ENCODE peak calls at places on chromosomes 5 and 9, in nine cellular contexts. W is stimulated activated CD4-positive, alpha-beta T cell treated with anti-CD3 and anti-CD28 coated beads, Interleukin-2, amount 100 ng/mL, for 48 hours; T is T-helper 9 cell; D is nucleus accumbens; N is cardiac fibroblast; B is adipocyte; R is T-cell; H is stromal cell of bone marrow; I is ACHN. L is an unnamed sample.

GRCh38 chr9:2411459-2412215 is 209.9 kb upstream of the VLDLR start:
- DNase-seq in W (no peak), T (no peak), D (no peak), N (peak; percentile 40), B (peak; percentile 38), R (no peak), H (peak; percentile 39), I (no peak), L (no peak)

GRCh38 chr5:73193592-73193991 is 20.6 kb downstream of the TMEM174 start:
- DNase-seq in W (no peak), T (no peak), D (no peak), N (no peak), B (no peak), R (no peak), H (no peak), I (no peak), L (no peak)

GRCh38 chr9:87109851-87110250 is 162.5 kb upstream of the GAS1 start:
- DNase-seq in W (no peak), T (no peak), D (no peak), N (peak; percentile 87), B (peak; percentile 58), R (no peak), H (peak; percentile 66), I (no peak), L (no peak)

GRCh38 chr9:9612270-9612669 is 1000.5 kb downstream of the PTPRD start:
- DNase-seq in W (no peak), T (no peak), D (no peak), N (no peak), B (no peak), R (no peak), H (no peak), I (no peak), L (no peak)

GRCh38 chr5:132840896-132841818 is 10.7 kb upstream of the SHROOM1 start:
- DNase-seq in W (no peak), T (no peak), D (no peak), N (peak; percentile 58), B (peak; percentile 75), R (no peak), H (no peak), I (no peak), L (no peak)

GRCh38 chr9:110769667-110770066 is 101.1 kb downstream of the MUSK start:
- DNase-seq in W (no peak), T (no peak), D (no peak), N (no peak), B (peak; percentile 26), R (no peak), H (no peak), I (no peak), L (no peak)

GRCh38 chr5:59785701-59786100 is 107.8 kb downstream of the PDE4D start:
- DNase-seq in W (no peak), T (no peak), D (no peak), N (no peak), B (no peak), R (no peak), H (no peak), I (no peak), L (no peak)

GRCh38 chr9:69317081-69317480 is 7.9 kb upstream of the ENTREP1 start:
- DNase-seq in W (no peak), T (no peak), D (no peak), N (peak; percentile 64), B (no peak), R (no peak), H (no peak), I (no peak), L (no peak)

GRCh38 chr5:150525781-150526180 is 17.9 kb downstream of the NDST1 start:
- DNase-seq in W (no peak), T (no peak), D (no peak), N (no peak), B (no peak), R (no peak), H (no peak), I (no peak), L (no peak)

GRCh38 chr9:126056312-126057021 is 270.2 kb upstream of the MVB12B start:
- DNase-seq in W (no peak), T (no peak), D (no peak), N (no peak), B (no peak), R (no peak), H (no peak), I (no peak), L (no peak)

GRCh38 chr9:108269421-108269820 is 586.4 kb downstream of the ACTL7B start:
- DNase-seq in W (no peak), T (no peak), D (no peak), N (no peak), B (no peak), R (no peak), H (no peak), I (no peak), L (no peak)

GRCh38 chr9:27436234-27436633 is 87.9 kb upstream of the IFNK start:
- DNase-seq in W (no peak), T (no peak), D (no peak), N (peak; percentile 13), B (no peak), R (no peak), H (no peak), I (no peak), L (no peak)

GRCh38 chr9:123354806-123355508 is 1.0 kb upstream of the CRB2 start:
- DNase-seq in W (no peak), T (no peak), D (no peak), N (no peak), B (no peak), R (no peak), H (no peak), I (no peak), L (peak; percentile 22)

GRCh38 chr9:76654051-76654461 is 110.2 kb upstream of the PCA3 start:
- DNase-seq in W (no peak), T (no peak), D (no peak), N (peak; percentile 63), B (peak; percentile 74), R (no peak), H (no peak), I (no peak), L (no peak)

GRCh38 chr5:89613222-89613956 is 730.4 kb upstream of the MEF2C start:
- DNase-seq in W (no peak), T (no peak), D (no peak), N (peak; percentile 1), B (no peak), R (no peak), H (no peak), I (no peak), L (no peak)

GRCh38 chr5:94674841-94675382 is 56.4 kb downstream of the SLF1 start:
- DNase-seq in W (no peak), T (no peak), D (no peak), N (peak; percentile 17), B (peak; percentile 23), R (no peak), H (no peak), I (peak; percentile 19), L (no peak)

GRCh38 chr5:31663519-31663918 is 24.6 kb downstream of the PDZD2 start:
- DNase-seq in W (no peak), T (no peak), D (no peak), N (peak; percentile 72), B (peak; percentile 17), R (no peak), H (peak; percentile 96), I (no peak), L (no peak)

GRCh38 chr5:34686762-34687268 is 30.7 kb downstream of the RAI14 start:
- DNase-seq in W (no peak), T (no peak), D (no peak), N (peak; percentile 99), B (peak; percentile 91), R (no peak), H (peak; percentile 90), I (peak; percentile 97), L (no peak)

GRCh38 chr9:18405240-18405639 is 68.7 kb upstream of the ADAMTSL1 start:
- DNase-seq in W (no peak), T (no peak), D (no peak), N (peak; percentile 36), B (peak; percentile 18), R (no peak), H (no peak), I (no peak), L (no peak)

GRCh38 chr9:113585555-113585954 is 122.0 kb downstream of the RGS3 start:
- DNase-seq in W (no peak), T (no peak), D (no peak), N (no peak), B (no peak), R (no peak), H (no peak), I (no peak), L (no peak)

GRCh38 chr5:80870442-80870841 is 89.7 kb upstream of the RASGRF2 start:
- DNase-seq in W (no peak), T (no peak), D (no peak), N (no peak), B (no peak), R (no peak), H (no peak), I (no peak), L (no peak)

GRCh38 chr9:3842839-3843238 is 317.0 kb upstream of the RFX3 start:
- DNase-seq in W (no peak), T (no peak), D (no peak), N (peak; percentile 27), B (peak; percentile 26), R (no peak), H (no peak), I (no peak), L (no peak)